ENCODE peak calls at places on chromosomes 4 and X, in five cellular contexts. Z is fibroblast of mammary gland, Y is tibial artery, B is upper lobe of left lung, W is cardiac fibroblast. Q is an unnamed sample.

GRCh38 chr4:95213361-95213760 is 335.4 kb downstream of the UNC5C start:
- DNase-seq in Z (no peak), Y (no peak), B (no peak), W (no peak), Q (no peak)

GRCh38 chr4:56129431-56129861 is 180.7 kb downstream of the CEP135 start:
- DNase-seq in Z (no peak), Y (no peak), B (peak; percentile 6), W (peak; percentile 69), Q (peak; percentile 30)

GRCh38 chr4:185914583-185915199 is 102.7 kb upstream of the SORBS2 start:
- DNase-seq in Z (peak; percentile 10), Y (no peak), B (no peak), W (peak; percentile 34), Q (no peak)

GRCh38 chr4:1237981-1238675 is 10.8 kb downstream of the CTBP1 start:
- DNase-seq in Z (no peak), Y (peak; percentile 16), B (peak; percentile 82), W (no peak), Q (no peak)

GRCh38 chr4:153497091-153497531 is 31.0 kb downstream of the TMEM131L start:
- DNase-seq in Z (peak; percentile 54), Y (no peak), B (no peak), W (peak; percentile 47), Q (peak; percentile 90)

GRCh38 chr4:16439003-16439402 is 212.7 kb upstream of the TAPT1 start:
- DNase-seq in Z (peak; percentile 49), Y (no peak), B (no peak), W (no peak), Q (no peak)

GRCh38 chr4:144734522-144734921 is 88.6 kb downstream of the HHIP start:
- DNase-seq in Z (peak; percentile 23), Y (no peak), B (no peak), W (peak; percentile 19), Q (peak; percentile 86)

GRCh38 chrX:123422875-123423274 is 238.8 kb downstream of the GRIA3 start:
- DNase-seq in Z (peak; percentile 59), Y (no peak), B (no peak), W (peak; percentile 39), Q (peak; percentile 32)

GRCh38 chr4:24521544-24521943 is 62.8 kb downstream of the DHX15 start:
- DNase-seq in Z (no peak), Y (no peak), B (no peak), W (no peak), Q (peak; percentile 79)

GRCh38 chrX:74422576-74423288 is 1.4 kb downstream of the SLC16A2 start:
- DNase-seq in Z (peak; percentile 50), Y (peak; percentile 43), B (peak; percentile 88), W (peak; percentile 71), Q (peak; percentile 58)

DNA sequence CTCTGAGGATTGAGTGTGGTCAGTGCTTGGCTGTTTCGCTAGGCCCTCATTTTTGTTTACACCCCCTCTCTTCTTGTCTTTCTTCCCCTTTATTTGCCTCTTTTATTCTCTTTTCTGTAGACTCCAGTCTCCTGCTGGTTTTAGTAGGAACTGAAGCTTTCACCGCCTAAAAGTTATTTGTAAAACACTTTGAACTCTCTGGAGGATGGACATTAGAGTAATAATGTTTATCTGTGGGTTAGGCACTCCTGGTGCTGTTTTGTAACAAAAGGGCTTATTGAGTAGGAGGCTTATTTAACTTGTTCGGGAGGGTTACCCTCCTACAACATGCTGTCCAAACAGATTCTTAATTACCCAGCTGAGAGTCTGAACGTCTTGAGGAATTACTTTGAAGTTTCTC is 1.6 kb upstream of the ARHGAP10 start:
- DNase-seq in Z (no peak), Y (no peak), B (no peak), W (no peak), Q (no peak)
- TF ChIP-seq CTCF in Z (peak; percentile 5), Y (no peak), B (no peak), W (no peak), Q (no peak)

DNA sequence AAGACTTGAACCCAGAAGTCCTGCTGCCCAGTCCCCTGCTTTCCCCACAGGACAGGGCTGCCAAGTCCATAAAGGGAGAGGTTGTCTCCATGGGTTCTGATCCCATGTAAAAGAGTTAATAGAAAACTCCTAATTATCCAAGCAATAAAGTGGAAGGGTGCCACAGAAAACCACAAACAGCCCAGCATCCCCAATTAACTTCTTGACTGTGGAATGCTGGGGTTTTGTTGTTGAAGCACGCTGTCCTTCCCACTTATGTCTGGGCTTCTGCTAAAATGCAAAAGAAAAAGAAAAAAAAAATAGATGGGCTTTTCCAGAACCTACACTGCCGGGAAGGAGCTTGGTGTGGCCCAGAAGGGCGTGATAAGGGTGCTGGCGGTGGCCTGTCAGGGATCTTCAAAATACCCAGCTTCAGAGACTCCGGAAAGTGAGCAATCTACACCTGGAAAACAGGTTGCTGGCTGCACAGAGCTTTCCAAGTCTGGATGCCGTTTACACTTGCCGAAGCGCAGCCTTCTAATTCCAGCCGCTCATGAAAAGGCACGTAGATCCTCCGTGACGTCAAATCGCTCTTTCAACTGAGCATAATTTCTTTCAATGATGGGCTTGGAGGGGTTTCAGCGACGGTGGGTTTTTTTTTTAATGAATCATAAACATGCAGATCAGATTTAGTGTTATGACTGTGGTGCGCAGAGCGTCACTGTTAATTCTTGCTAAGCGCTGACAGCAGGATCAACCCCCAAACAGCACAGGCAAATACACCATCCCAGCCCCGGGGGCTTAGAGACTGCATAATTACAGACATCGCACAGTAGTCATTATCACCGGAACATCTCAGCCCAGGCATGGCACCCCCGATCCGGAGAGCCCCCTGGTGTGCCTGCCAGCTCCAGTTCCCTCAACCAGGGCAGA is 197.6 kb downstream of the BCOR start:
- DNase-seq in Z (peak; percentile 21), Y (no peak), B (no peak), W (no peak), Q (peak; percentile 68)
- H3K4me3 ChIP-seq in Z (no peak overlapping the region), Y (no peak overlapping the region), B (no peak overlapping the region), W (no peak overlapping the region), Q (no peak overlapping the region)

GRCh38 chr4:173415092-173415491 is 16.2 kb upstream of the SCRG1 start:
- DNase-seq in Z (no peak), Y (no peak), B (no peak), W (peak; percentile 59), Q (peak; percentile 93)

GRCh38 chr4:173417833-173418232 is 18.9 kb upstream of the SCRG1 start:
- DNase-seq in Z (no peak), Y (no peak), B (no peak), W (no peak), Q (no peak)

GRCh38 chr4:173414456-173414855 is 15.5 kb upstream of the SCRG1 start:
- DNase-seq in Z (no peak), Y (no peak), B (no peak), W (no peak), Q (no peak)

GRCh38 chr4:173418636-173419035 is 19.7 kb upstream of the SCRG1 start:
- DNase-seq in Z (no peak), Y (no peak), B (no peak), W (no peak), Q (peak; percentile 29)

GRCh38 chr4:173415885-173416658 is 17.2 kb upstream of the SCRG1 start:
- DNase-seq in Z (no peak), Y (peak; percentile 62), B (peak; percentile 88), W (no peak), Q (no peak)
- TF ChIP-seq CTCF in Z (no peak), Y (no peak), B (no peak), W (no peak), Q (no peak)

DNA sequence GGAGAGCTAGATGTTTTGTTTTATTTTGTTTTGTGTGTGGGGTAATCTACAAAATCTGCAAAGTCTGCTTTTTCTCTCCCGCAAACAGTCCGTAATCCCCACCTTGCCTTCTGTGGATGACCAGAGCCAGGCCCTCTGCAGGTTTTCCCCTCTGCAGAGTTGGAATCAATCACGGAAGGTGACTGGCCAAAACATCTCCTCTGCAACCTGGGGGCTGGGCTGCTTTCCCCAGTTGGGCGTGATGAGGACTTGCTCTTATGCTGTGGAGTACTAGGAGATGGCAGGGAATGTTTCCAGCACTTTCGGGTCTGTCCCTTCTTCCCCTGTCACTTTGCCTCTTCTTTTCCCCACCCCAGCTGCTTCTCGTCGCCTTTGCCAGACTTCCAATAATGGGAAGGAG is 1.1 kb downstream of the TMEM35A start:
- DNase-seq in Z (no peak), Y (no peak), B (no peak), W (no peak), Q (no peak)
- H3K4me3 ChIP-seq in Z (no peak overlapping the region), Y (peak overlapping the region; percentile 58), B (peak overlapping the region; percentile 24), W (no peak overlapping the region), Q (no peak overlapping the region)

GRCh38 chr4:118969359-118969758 is 80.7 kb downstream of the SYNPO2 start:
- DNase-seq in Z (peak; percentile 79), Y (peak; percentile 84), B (no peak), W (peak; percentile 81), Q (peak; percentile 65)
- TF ChIP-seq CTCF in Z (peak; percentile 78), Y (peak; percentile 72), B (peak; percentile 26), W (peak; percentile 65), Q (peak; percentile 84)

GRCh38 chrX:17375631-17376380 is 806 bp downstream of the NHS start:
- DNase-seq in Z (peak; percentile 20), Y (peak; percentile 20), B (peak; percentile 86), W (peak; percentile 12), Q (peak; percentile 32)

GRCh38 chrX:17377047-17377692 is 2.2 kb downstream of the NHS start:
- DNase-seq in Z (peak; percentile 53), Y (peak; percentile 23), B (peak; percentile 86), W (no peak), Q (peak; percentile 81)

GRCh38 chrX:17375361-17375630 is 296 bp downstream of the NHS start:
- DNase-seq in Z (no peak), Y (peak; percentile 20), B (no peak), W (no peak), Q (peak; percentile 14)

GRCh38 chrX:17377795-17378194 is 2.8 kb downstream of the NHS start:
- DNase-seq in Z (peak; percentile 2), Y (no peak), B (no peak), W (no peak), Q (peak; percentile 35)

GRCh38 chrX:17376381-17377046 is 1.5 kb downstream of the NHS start:
- DNase-seq in Z (peak; percentile 13), Y (peak; percentile 21), B (peak; percentile 20), W (no peak), Q (peak; percentile 29)
- H3K4me3 ChIP-seq in Z (peak overlapping the region; percentile 47), Y (peak overlapping the region; percentile 71), B (peak overlapping the region; percentile 39), W (peak overlapping the region; percentile 36), Q (peak overlapping the region; percentile 60)

GRCh38 chr4:107579099-107579498 is 140.9 kb downstream of the PAPSS1 start:
- DNase-seq in Z (no peak), Y (no peak), B (peak; percentile 26), W (no peak), Q (no peak)
- TF ChIP-seq CTCF in Z (no peak), Y (no peak), B (no peak), W (no peak), Q (no peak)

Q was measured in epithelial cell of esophagus.